ENCODE peak calls at places on chromosomes 6 and 20, in six cellular contexts. X, J, S, F, M and I are unnamed samples.

GRCh38 chr6:89411269-89412070 is 603 bp downstream of the RRAGD start:
- DNase-seq in M (peak), X (peak), S (no peak), J (peak), F (peak), I (peak)

GRCh38 chr6:137148291-137149076 is 25.0 kb downstream of the IL22RA2 start:
- DNase-seq in J (no peak), F (peak), S (no peak), X (no peak), M (no peak), I (no peak)

GRCh38 chr6:108677894-108678293 is 117.2 kb downstream of the FOXO3 start:
- DNase-seq in J (no peak), X (no peak), M (no peak), S (no peak), F (no peak), I (no peak)

GRCh38 chr20:62878244-62879030 is 16.8 kb upstream of the TCFL5 start:
- DNase-seq in X (no peak), J (no peak), F (no peak), M (no peak), S (no peak), I (no peak)

GRCh38 chr6:50353603-50354002 is 303.9 kb upstream of the DEFB112 start:
- DNase-seq in M (no peak), X (no peak), J (peak), S (no peak), F (no peak), I (no peak)

GRCh38 chr6:3316363-3316762 is 57.6 kb downstream of the PSMG4 start:
- DNase-seq in J (peak), X (no peak), F (no peak), S (no peak), M (no peak), I (no peak)

GRCh38 chr6:26195376-26195923 is 108.2 kb downstream of the HFE start:
- DNase-seq in X (peak), S (peak), J (no peak), F (peak), M (peak), I (peak)

GRCh38 chr6:120774275-120774674 is 560.0 kb downstream of the TBC1D32 start:
- DNase-seq in X (no peak), F (no peak), S (no peak), M (no peak), J (no peak), I (no peak)

GRCh38 chr6:87093651-87094050 is 1.3 kb downstream of the CGA start:
- DNase-seq in F (no peak), X (no peak), S (no peak), M (no peak), J (no peak), I (no peak)

GRCh38 chr20:57824909-57825308 is 115.1 kb upstream of the PMEPA1 start:
- DNase-seq in J (no peak), S (no peak), X (no peak), F (no peak), M (no peak), I (no peak)

GRCh38 chr6:6596929-6597328 is 8.4 kb downstream of the LY86 start:
- DNase-seq in X (no peak), M (no peak), J (no peak), S (no peak), F (no peak), I (no peak)

GRCh38 chr20:16158976-16159286 is 414.3 kb downstream of the KIF16B start:
- DNase-seq in X (no peak), F (no peak), M (no peak), J (no peak), S (no peak), I (no peak)

GRCh38 chr6:99338188-99338587 is 11.3 kb downstream of the FAXC start:
- DNase-seq in M (no peak), S (no peak), X (no peak), F (no peak), J (no peak), I (no peak)
- TF ChIP-seq CTCF in M (no peak), S (no peak), X (no peak), F (no peak), J (no peak), I (no peak)

GRCh38 chr6:140052757-140053729 is 678.6 kb upstream of the CITED2 start:
- DNase-seq in X (no peak), M (no peak), J (peak), S (no peak), F (no peak), I (no peak)
- H3K27ac ChIP-seq in X (no peak), M (peak), J (no peak), S (no peak), F (no peak), I (no peak)

GRCh38 chr6:131781717-131782116 is 26.1 kb upstream of the ENPP1 start:
- DNase-seq in F (no peak), S (no peak), J (no peak), M (no peak), X (no peak), I (no peak)

GRCh38 chr6:131779304-131779703 is 28.5 kb upstream of the ENPP1 start:
- DNase-seq in M (no peak), S (no peak), F (no peak), X (no peak), J (no peak), I (no peak)

GRCh38 chr6:131780600-131780999 is 27.2 kb upstream of the ENPP1 start:
- DNase-seq in F (no peak), X (no peak), J (no peak), S (no peak), M (no peak), I (no peak)

GRCh38 chr6:131784561-131784960 is 23.3 kb upstream of the ENPP1 start:
- DNase-seq in M (no peak), X (no peak), F (no peak), J (no peak), S (no peak), I (no peak)

GRCh38 chr6:131782764-131783163 is 25.1 kb upstream of the ENPP1 start:
- DNase-seq in F (no peak), M (no peak), S (no peak), X (no peak), J (no peak), I (no peak)
- TF ChIP-seq CTCF in F (no peak), M (peak), S (peak), X (no peak), J (peak), I (no peak)

DNA sequence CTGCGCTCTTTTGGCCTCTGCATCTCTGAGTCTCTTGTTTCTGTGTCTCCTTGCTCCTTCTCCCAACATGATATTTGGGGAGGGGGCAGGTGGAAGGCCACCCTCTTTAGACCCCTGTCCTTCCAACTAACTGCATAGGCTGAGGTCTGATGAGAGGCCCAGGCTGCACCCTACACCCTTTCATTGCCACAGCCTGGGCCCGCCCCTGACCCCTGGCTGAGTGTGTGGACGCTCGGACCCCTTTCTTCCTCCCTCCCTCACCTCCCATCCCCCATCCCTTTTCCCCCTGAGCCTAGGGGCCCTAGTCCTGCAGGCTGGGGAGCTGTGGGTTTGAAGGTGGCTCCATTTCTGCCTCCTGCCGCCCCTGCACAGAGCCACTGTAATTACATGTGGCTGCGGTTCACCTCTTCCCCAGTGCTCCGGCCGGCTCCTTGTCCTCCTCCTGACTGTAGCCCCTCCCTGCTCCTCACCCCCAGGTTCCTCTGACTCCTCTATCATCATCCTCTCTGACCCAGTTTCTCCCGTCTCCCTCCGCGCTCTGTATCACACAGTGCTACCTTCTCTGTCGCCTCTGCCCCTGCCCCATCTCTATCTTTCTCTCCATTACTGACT is 6.8 kb downstream of the MDFI start:
- DNase-seq in M (no peak), J (peak), S (no peak), X (no peak), F (peak), I (peak)
- H3K27ac ChIP-seq in M (no peak), J (peak), S (no peak), X (no peak), F (no peak), I (no peak)